ENCODE peak calls at places on chromosomes 6 and 20, in five cellular contexts. D is M059J; X is COR-L47; K is activated CD4-positive, alpha-beta T cell treated with anti-CD3 and anti-CD28 coated beads, Interleukin-2, amount 10 ng/mL, durations not matched to agents 7 days and 5 days; T is BE2C. M is an unnamed sample.

GRCh38 chr6:33017024-33017423 is 7.6 kb upstream of the HLA-DOA start:
- DNase-seq in D (no peak), X (no peak), K (no peak), T (no peak), M (no peak)

GRCh38 chr6:57159127-57159526 is 13.0 kb upstream of the BAG2 start:
- DNase-seq in D (no peak), X (no peak), K (no peak), T (no peak), M (no peak)

GRCh38 chr6:145887969-145888368 is 73.4 kb upstream of the FBXO30 start:
- DNase-seq in D (peak; percentile 43), X (no peak), K (no peak), T (peak; percentile 55), M (no peak)

GRCh38 chr6:43378631-43379030 is 9.2 kb upstream of the ZNF318 start:
- DNase-seq in D (no peak), X (no peak), K (no peak), T (no peak), M (no peak)

GRCh38 chr6:163539101-163539762 is 124.7 kb downstream of the QKI start:
- DNase-seq in D (no peak), X (no peak), K (no peak), T (no peak), M (no peak)

GRCh38 chr6:129759851-129760595 is 50.0 kb upstream of the ARHGAP18 start:
- DNase-seq in D (no peak), X (no peak), K (no peak), T (no peak), M (no peak)

GRCh38 chr20:58741384-58741783 is 48.8 kb downstream of the NPEPL1 start:
- DNase-seq in D (no peak), X (no peak), K (no peak), T (no peak), M (no peak)

GRCh38 chr6:44662461-44663121 is 275.1 kb downstream of the CDC5L start:
- DNase-seq in D (peak; percentile 99), X (no peak), K (no peak), T (no peak), M (no peak)

GRCh38 chr6:93059911-93060310 is 359.4 kb downstream of the EPHA7 start:
- DNase-seq in D (no peak), X (peak; percentile 33), K (no peak), T (no peak), M (peak; percentile 68)

GRCh38 chr6:16725145-16725864 is 36.0 kb downstream of the ATXN1 start:
- DNase-seq in D (peak; percentile 82), X (no peak), K (no peak), T (no peak), M (no peak)

GRCh38 chr20:60559462-60559861 is 601.2 kb downstream of the CDH26 start:
- DNase-seq in D (no peak), X (no peak), K (no peak), T (no peak), M (peak; percentile 41)

GRCh38 chr6:1872649-1873131 is 263.0 kb downstream of the FOXC1 start:
- DNase-seq in D (peak; percentile 62), X (no peak), K (no peak), T (peak; percentile 35), M (peak; percentile 67)

GRCh38 chr6:3610206-3610605 is 141.3 kb downstream of the PXDC1 start:
- DNase-seq in D (peak; percentile 63), X (no peak), K (no peak), T (no peak), M (no peak)

GRCh38 chr6:151121900-151122299 is 117.9 kb upstream of the AKAP12 start:
- DNase-seq in D (no peak), X (no peak), K (no peak), T (peak; percentile 21), M (no peak)

GRCh38 chr6:72553531-72554202 is 68.2 kb upstream of the KCNQ5 start:
- DNase-seq in D (peak; percentile 98), X (no peak), K (no peak), T (no peak), M (peak; percentile 83)

GRCh38 chr6:5384276-5384675 is 123.0 kb downstream of the FARS2 start:
- DNase-seq in D (no peak), X (no peak), K (no peak), T (peak; percentile 13), M (no peak)

GRCh38 chr6:14832427-14832826 is 413.4 kb upstream of the JARID2 start:
- DNase-seq in D (no peak), X (no peak), K (no peak), T (no peak), M (no peak)

GRCh38 chr6:136335736-136336362 is 46.2 kb upstream of the BCLAF1 start:
- DNase-seq in D (no peak), X (no peak), K (no peak), T (no peak), M (no peak)

GRCh38 chr6:141316236-141316635 is 816.5 kb upstream of the GJE1 start:
- DNase-seq in D (no peak), X (no peak), K (no peak), T (no peak), M (no peak)

GRCh38 chr6:170021579-170021978 is 269.3 kb downstream of the DLL1 start:
- DNase-seq in D (no peak), X (no peak), K (no peak), T (no peak), M (no peak)

GRCh38 chr6:136873733-136874132 is 48.4 kb upstream of the SLC35D3 start:
- DNase-seq in D (peak; percentile 22), X (no peak), K (no peak), T (no peak), M (no peak)

GRCh38 chr20:2900845-2901592 is 27.7 kb downstream of the PTPRA start:
- DNase-seq in D (no peak), X (no peak), K (no peak), T (no peak), M (no peak)

GRCh38 chr6:13494137-13494536 is 6.7 kb upstream of the GFOD1 start:
- DNase-seq in D (no peak), X (no peak), K (no peak), T (no peak), M (no peak)